ENCODE peak calls at places on chromosomes 16 and 17, in ten cellular contexts. T is pancreas, F is lower leg skin, C is SK-N-SH, J is neural progenitor cell, D is fibroblast of mammary gland, Z is cardiac fibroblast, R is BE2C, U is endothelial cell, M is bronchial epithelial cell. E is an unnamed sample.

GRCh38 chr17:4806420-4806769 is 557 bp upstream of the PLD2 start:
- DNase-seq in T (no peak), F (no peak), C (no peak), J (no peak), D (no peak), Z (no peak), R (no peak), U (no peak), M (no peak), E (no peak)

GRCh38 chr16:74455619-74456289 is 34.5 kb upstream of the CLEC18B start:
- DNase-seq in T (no peak), F (no peak), C (no peak), J (no peak), D (peak; percentile 91), Z (peak; percentile 76), R (no peak), U (no peak), M (peak; percentile 74), E (no peak)

GRCh38 chr16:86733526-86734254 is 155.3 kb downstream of the FOXL1 start:
- DNase-seq in T (no peak), F (no peak), C (no peak), J (peak; percentile 41), D (no peak), Z (no peak), R (no peak), U (peak; percentile 26), M (no peak), E (no peak)

GRCh38 chr17:57124053-57124452 is 39.0 kb downstream of the AKAP1 start:
- DNase-seq in T (no peak), F (no peak), C (no peak), J (no peak), D (no peak), Z (no peak), R (no peak), U (no peak), M (no peak), E (no peak)

GRCh38 chr17:32350662-32351418 is 883 bp downstream of the ZNF207 start:
- DNase-seq in T (no peak), F (no peak), C (peak; percentile 37), J (peak; percentile 50), D (peak; percentile 70), Z (peak; percentile 83), R (no peak), U (peak; percentile 13), M (peak; percentile 62), E (peak; percentile 40)

GRCh38 chr17:2233441-2233947 is 70.1 kb downstream of the SMG6 start:
- DNase-seq in T (no peak), F (no peak), C (no peak), J (no peak), D (peak; percentile 97), Z (peak; percentile 57), R (no peak), U (no peak), M (no peak), E (no peak)

GRCh38 chr17:34275881-34276280 is 5.9 kb downstream of the CCL7 start:
- DNase-seq in T (no peak), F (no peak), C (no peak), J (no peak), D (peak; percentile 99), Z (peak; percentile 95), R (no peak), U (no peak), M (peak; percentile 84), E (no peak)

GRCh38 chr17:79007504-79008381 is 1.8 kb downstream of the CANT1 start:
- DNase-seq in T (peak; percentile 49), F (peak; percentile 82), C (no peak), J (no peak), D (no peak), Z (no peak), R (no peak), U (no peak), M (no peak), E (no peak)

GRCh38 chr16:63461248-63461841 is 1425.1 kb upstream of the CDH8 start:
- DNase-seq in T (no peak), F (no peak), C (peak; percentile 18), J (peak; percentile 73), D (peak; percentile 48), Z (peak; percentile 61), R (peak; percentile 30), U (peak; percentile 39), M (peak; percentile 42), E (no peak)
- TF ChIP-seq CTCF in T (peak; percentile 27), F (no peak), C (peak; percentile 81), J (peak; percentile 86), D (peak; percentile 32), Z (peak; percentile 30), R (peak; percentile 57), U (peak; percentile 39), M (peak; percentile 28), E (peak; percentile 10)

GRCh38 chr17:6413073-6413472 is 21.8 kb downstream of the AIPL1 start:
- DNase-seq in T (peak; percentile 0), F (no peak), C (peak; percentile 54), J (peak; percentile 66), D (peak; percentile 47), Z (peak; percentile 40), R (no peak), U (no peak), M (peak; percentile 45), E (peak; percentile 60)
- TF ChIP-seq CTCF in T (no peak), F (no peak), C (peak; percentile 61), J (peak; percentile 60), D (peak; percentile 54), Z (peak; percentile 47), R (peak; percentile 39), U (peak; percentile 37), M (peak; percentile 58), E (peak; percentile 41)

GRCh38 chr16:17607075-17607509 is 136.3 kb upstream of the XYLT1 start:
- DNase-seq in T (no peak), F (no peak), C (peak; percentile 47), J (no peak), D (no peak), Z (no peak), R (no peak), U (no peak), M (no peak), E (no peak)
- TF ChIP-seq CTCF in T (no peak), F (no peak), C (no peak), J (no peak), D (no peak), Z (no peak), R (no peak), U (no peak), M (no peak), E (no peak)

DNA sequence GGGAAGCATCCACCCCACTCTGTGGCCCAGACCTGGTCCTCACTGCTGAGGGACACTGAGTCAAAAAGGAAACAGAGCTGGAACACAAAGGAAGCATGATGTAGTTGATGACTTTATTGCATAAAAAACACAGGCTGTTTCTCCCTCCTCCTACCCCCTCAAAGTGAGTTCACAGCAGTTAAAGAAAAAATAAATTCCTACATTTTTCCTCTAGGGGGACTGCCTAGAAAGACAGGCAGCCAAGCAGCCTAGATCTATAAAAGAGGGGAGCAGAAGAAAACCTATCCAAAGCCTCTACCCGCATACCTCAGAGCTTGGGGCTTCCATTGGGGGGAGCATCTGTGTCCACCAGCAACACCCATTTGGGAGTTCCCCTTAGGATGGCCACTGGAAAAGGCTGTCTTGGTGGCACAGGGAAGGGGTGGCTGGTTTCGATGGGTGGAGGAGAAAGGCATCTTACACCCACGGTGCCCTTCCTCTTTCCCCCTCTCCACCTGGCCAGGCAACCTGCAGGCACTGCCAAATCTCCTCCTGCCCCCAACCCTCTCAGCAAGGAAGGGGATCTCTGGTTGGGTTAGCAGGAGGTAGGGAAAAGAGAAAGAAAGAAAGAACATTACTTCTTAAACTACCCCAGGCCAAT is 3.9 kb upstream of the SCRN2 start:
- DNase-seq in T (no peak), F (no peak), C (peak; percentile 68), J (no peak), D (peak; percentile 25), Z (peak; percentile 46), R (no peak), U (no peak), M (no peak), E (no peak)
- TF ChIP-seq CTCF in T (peak; percentile 7), F (no peak), C (peak; percentile 61), J (peak; percentile 52), D (peak; percentile 32), Z (peak; percentile 54), R (peak; percentile 43), U (peak; percentile 63), M (peak; percentile 21), E (no peak)

DNA sequence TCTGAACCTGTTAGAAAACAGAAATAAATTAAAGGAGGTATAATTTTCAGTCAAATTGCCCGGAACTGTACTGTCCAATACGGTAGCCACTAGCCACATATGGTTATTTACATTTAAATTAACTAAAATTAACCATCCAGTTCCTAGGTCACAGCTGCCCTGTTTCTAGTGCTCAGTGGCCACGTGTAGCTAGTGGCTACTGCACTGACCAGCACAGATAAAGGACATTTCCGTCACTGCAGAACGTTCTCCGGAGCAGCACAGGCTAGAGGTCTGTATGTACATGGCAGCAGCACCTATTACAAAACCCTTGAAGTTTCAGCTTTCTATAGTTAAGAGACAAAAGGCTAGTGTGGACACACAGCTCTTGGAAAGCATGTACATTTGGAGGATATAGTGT is 33.7 kb downstream of the CPSF4L start:
- DNase-seq in T (no peak), F (no peak), C (no peak), J (no peak), D (no peak), Z (no peak), R (no peak), U (no peak), M (no peak), E (no peak)
- TF ChIP-seq CTCF in T (no peak), F (no peak), C (no peak), J (no peak), D (no peak), Z (no peak), R (no peak), U (no peak), M (no peak), E (no peak)

GRCh38 chr16:78461496-78461938 is 362.1 kb downstream of the WWOX start:
- DNase-seq in T (no peak), F (no peak), C (no peak), J (no peak), D (no peak), Z (no peak), R (no peak), U (no peak), M (peak; percentile 14), E (no peak)
- TF ChIP-seq CTCF in T (no peak), F (no peak), C (no peak), J (no peak), D (no peak), Z (no peak), R (no peak), U (no peak), M (no peak), E (no peak)

E was measured in GM10248.